ENCODE peak calls at places on chromosomes 16 and 17, in four cellular contexts. J is cardiac muscle cell, W is lower lobe of right lung, F is thoracic aorta. L is an unnamed sample.

GRCh38 chr16:84049403-84050060 is 6.9 kb upstream of the SLC38A8 start:
- DNase-seq in J (no peak), W (peak; percentile 39), F (no peak), L (no peak)

GRCh38 chr17:52156576-52156975 is 1.9 kb downstream of the CA10 start:
- DNase-seq in J (no peak), W (no peak), F (no peak), L (no peak)

GRCh38 chr17:40922239-40922638 is 15.2 kb downstream of the KRT23 start:
- DNase-seq in J (peak; percentile 76), W (peak; percentile 53), F (no peak), L (peak; percentile 68)

GRCh38 chr17:31497994-31498826 is 106.7 kb downstream of the RAB11FIP4 start:
- DNase-seq in J (no peak), W (no peak), F (no peak), L (no peak)

GRCh38 chr16:22297871-22298733 is 893 bp downstream of the POLR3E start:
- DNase-seq in J (peak; percentile 92), W (peak; percentile 50), F (peak; percentile 19), L (peak; percentile 62)

GRCh38 chr17:38464251-38464722 is 36.0 kb downstream of the ARHGAP23 start:
- DNase-seq in J (no peak), W (no peak), F (peak; percentile 55), L (peak; percentile 47)

GRCh38 chr17:38702900-38703741 is 2.0 kb upstream of the MLLT6 start:
- DNase-seq in J (no peak), W (peak; percentile 60), F (no peak), L (no peak)

GRCh38 chr16:22632621-22633020 is 121.9 kb downstream of the NPIPB5 start:
- DNase-seq in J (no peak), W (no peak), F (no peak), L (no peak)

GRCh38 chr17:8151641-8152111 is 528 bp downstream of the PER1 start:
- DNase-seq in J (peak; percentile 88), W (peak; percentile 94), F (peak; percentile 84), L (peak; percentile 88)

GRCh38 chr17:550776-551175 is 163.9 kb downstream of the VPS53 start:
- DNase-seq in J (no peak), W (no peak), F (no peak), L (no peak)

GRCh38 chr17:62933986-62934385 is 32.0 kb upstream of the TANC2 start:
- DNase-seq in J (peak; percentile 71), W (peak; percentile 65), F (no peak), L (no peak)

GRCh38 chr17:44828919-44829557 is 1.0 kb downstream of the GJC1 start:
- DNase-seq in J (peak; percentile 45), W (no peak), F (no peak), L (no peak)

GRCh38 chr17:80396680-80397387 is 18.1 kb upstream of the ENDOV start:
- DNase-seq in J (no peak), W (no peak), F (no peak), L (no peak)
- H3K4me1 ChIP-seq in J (peaks cover 12% of the 10 kb centered on the region), W (peaks cover 12% of the 10 kb centered on the region), F (no peaks in the 10 kb centered on the region), L (no peaks in the 10 kb centered on the region)

GRCh38 chr17:34665150-34665802 is 85.9 kb downstream of the TMEM132E start:
- DNase-seq in J (no peak), W (no peak), F (no peak), L (no peak)

GRCh38 chr17:34667656-34668055 is 88.3 kb downstream of the TMEM132E start:
- DNase-seq in J (no peak), W (no peak), F (no peak), L (no peak)

GRCh38 chr17:34663714-34664113 is 84.3 kb downstream of the TMEM132E start:
- DNase-seq in J (no peak), W (no peak), F (no peak), L (no peak)

GRCh38 chr17:34668206-34668605 is 88.8 kb downstream of the TMEM132E start:
- DNase-seq in J (no peak), W (no peak), F (no peak), L (no peak)

GRCh38 chr17:34665803-34666763 is 86.7 kb downstream of the TMEM132E start:
- DNase-seq in J (no peak), W (no peak), F (no peak), L (no peak)
- TF ChIP-seq CTCF in J (no peak), W (no peak), F (no peak), L (no peak)

GRCh38 chr17:27985306-27985705 is 57.2 kb upstream of the NLK start:
- DNase-seq in J (peak; percentile 37), W (no peak), F (no peak), L (no peak)
- H3K4me1 ChIP-seq in J (peaks cover 7% of the 10 kb centered on the region), W (peaks cover 7% of the 10 kb centered on the region), F (no peaks in the 10 kb centered on the region), L (no peaks in the 10 kb centered on the region)

DNA sequence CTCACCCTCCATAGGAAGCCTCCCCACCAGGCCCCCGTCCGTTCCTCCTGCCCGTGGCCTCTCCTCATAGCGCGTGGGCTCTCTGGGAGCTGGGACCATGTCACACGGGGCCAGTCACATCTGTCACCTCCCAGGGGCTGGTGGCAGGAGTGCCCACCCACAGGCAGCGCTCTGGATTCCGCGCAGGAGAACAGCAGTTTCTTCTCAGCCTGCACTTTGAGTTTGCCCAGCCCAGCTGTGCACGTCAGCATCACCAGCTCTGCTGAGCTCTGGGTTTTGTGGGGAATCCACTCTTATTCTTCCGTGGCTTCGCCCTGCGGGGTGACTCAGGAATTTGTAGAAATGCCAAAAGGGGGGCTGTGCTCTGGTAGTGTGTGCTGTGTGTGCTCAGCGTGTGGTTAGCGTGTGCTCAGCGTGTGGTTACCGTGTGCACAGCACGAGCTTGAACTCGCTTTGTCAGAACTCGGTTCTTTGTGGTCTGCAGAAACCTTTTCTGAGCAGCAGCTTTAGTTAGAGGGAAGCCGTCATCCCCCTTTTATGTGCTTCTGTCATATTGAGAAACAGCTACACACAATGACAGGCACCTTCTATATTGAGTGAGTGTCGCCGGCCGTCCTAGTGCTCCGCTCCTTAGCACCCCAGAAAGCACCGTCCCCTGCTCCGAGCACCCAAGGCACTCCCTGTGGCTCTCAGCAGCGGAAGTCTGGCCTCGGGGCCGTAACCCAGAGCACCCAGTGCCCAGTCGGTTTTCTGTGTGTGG is 3.3 kb downstream of the ACSF3 start:
- DNase-seq in J (no peak), W (no peak), F (no peak), L (no peak)
- TF ChIP-seq CTCF in J (no peak), W (no peak), F (no peak), L (no peak)

GRCh38 chr17:75033346-75034235 is 13.2 kb downstream of the ATP5PD start:
- DNase-seq in J (peak; percentile 89), W (peak; percentile 88), F (peak; percentile 75), L (peak; percentile 95)
- H3K4me1 ChIP-seq in J (no peaks in the 10 kb centered on the region), W (peaks cover 46% of the 10 kb centered on the region), F (peaks cover 7% of the 10 kb centered on the region), L (peaks cover 32% of the 10 kb centered on the region)

L was measured in tibial nerve.